ENCODE peak calls at places on chromosome 11, in four cellular contexts. U is right lobe of liver, O is NT2/D1, Z is EH. T is an unnamed sample.

GRCh38 chr11:106327134-106327533 is 249.7 kb downstream of the AASDHPPT start:
- DNase-seq in U (no peak), Z (no peak), O (peak), T (peak)

GRCh38 chr11:63768232-63769043 is at the start of gene ZFTA:
- DNase-seq in Z (peak), U (peak), O (no peak), T (no peak)

GRCh38 chr11:75201771-75202170 is 38.8 kb upstream of the TPBGL start:
- DNase-seq in O (peak), Z (no peak), U (no peak), T (no peak)

GRCh38 chr11:59501931-59502330 is 1.4 kb upstream of the OR4D11 start:
- DNase-seq in U (no peak), O (no peak), Z (no peak), T (no peak)

GRCh38 chr11:9626778-9627394 is 37.0 kb upstream of the SWAP70 start:
- DNase-seq in Z (no peak), U (no peak), O (peak), T (no peak)

GRCh38 chr11:14746857-14747256 is 103.3 kb downstream of the PDE3B start:
- DNase-seq in U (no peak), Z (no peak), O (no peak), T (no peak)

GRCh38 chr11:134638796-134639540 is 226.9 kb upstream of the B3GAT1 start:
- DNase-seq in U (no peak), O (no peak), Z (no peak), T (no peak)

GRCh38 chr11:47856186-47856585 is 8.0 kb upstream of the NUP160 start:
- DNase-seq in Z (no peak), U (no peak), O (no peak), T (no peak)

GRCh38 chr11:83566948-83567347 is 280.8 kb upstream of the CCDC90B start:
- DNase-seq in O (no peak), Z (peak), U (no peak), T (no peak)

GRCh38 chr11:106828576-106828975 is 189.7 kb downstream of the GUCY1A2 start:
- DNase-seq in U (no peak), Z (no peak), O (no peak), T (no peak)

GRCh38 chr11:128670631-128671030 is 23.2 kb upstream of the FLI1 start:
- DNase-seq in Z (peak), O (no peak), U (no peak), T (no peak)

GRCh38 chr11:128508785-128509518 is 78.4 kb downstream of the ETS1 start:
- DNase-seq in O (no peak), U (no peak), Z (peak), T (no peak)

GRCh38 chr11:11390068-11390775 is 37.2 kb upstream of the CSNK2A3 start:
- DNase-seq in Z (no peak), U (no peak), O (no peak), T (no peak)

GRCh38 chr11:43927925-43928707 is 14.3 kb upstream of the C11orf96 start:
- DNase-seq in Z (no peak), U (no peak), O (no peak), T (no peak)

GRCh38 chr11:70317576-70318305 is 47.3 kb downstream of the PPFIA1 start:
- DNase-seq in Z (no peak), U (no peak), O (no peak), T (no peak)

GRCh38 chr11:30481385-30481784 is 104.8 kb downstream of the MPPED2 start:
- DNase-seq in Z (no peak), U (no peak), O (no peak), T (no peak)

GRCh38 chr11:104967493-104968364 is 645 bp downstream of the CASP4 start:
- DNase-seq in Z (peak), U (no peak), O (no peak), T (no peak)

GRCh38 chr11:86938900-86939880 is 16.0 kb downstream of the FZD4 start:
- DNase-seq in Z (peak), U (no peak), O (no peak), T (no peak)

GRCh38 chr11:114150671-114151070 is 91.2 kb downstream of the ZBTB16 start:
- DNase-seq in Z (no peak), O (no peak), U (no peak), T (no peak)

GRCh38 chr11:31326470-31327148 is 42.9 kb downstream of the DCDC1 start:
- DNase-seq in U (no peak), Z (no peak), O (no peak), T (no peak)

GRCh38 chr11:103648670-103649400 is 387.6 kb upstream of the DDI1 start:
- DNase-seq in Z (peak), U (no peak), O (no peak), T (no peak)

GRCh38 chr11:72243173-72243566 is 806 bp downstream of the PHOX2A start:
- DNase-seq in Z (no peak), U (no peak), O (no peak), T (no peak)

GRCh38 chr11:833849-834311 is 1.1 kb downstream of the CD151 start:
- DNase-seq in U (no peak), Z (peak), O (no peak), T (no peak)

GRCh38 chr11:118838905-118839553 is 44.7 kb upstream of the CXCR5 start:
- DNase-seq in Z (no peak), O (no peak), U (no peak), T (no peak)

GRCh38 chr11:104343578-104343977 is 179.6 kb upstream of the PDGFD start:
- DNase-seq in U (no peak), O (no peak), Z (no peak), T (no peak)

GRCh38 chr11:60127311-60127811 is 38.9 kb downstream of the MS4A2 start:
- DNase-seq in U (no peak), O (no peak), Z (no peak), T (no peak)

GRCh38 chr11:6578134-6578533 is 25.3 kb downstream of the RRP8 start:
- DNase-seq in O (no peak), Z (no peak), U (no peak), T (no peak)

GRCh38 chr11:44610556-44610955 is 45.1 kb downstream of the CD82 start:
- DNase-seq in O (no peak), Z (no peak), U (no peak), T (no peak)